ENCODE peak calls at places on chromosomes 16 and 17, in six cellular contexts. G is uterus, T is Ammon's horn, D is C1 segment of cervical spinal cord, B is iPS DF 19.7, M is naive B cell. K is an unnamed sample.

GRCh38 chr16:28067604-28068382 is 4.3 kb upstream of the GSG1L start:
- DNase-seq in M (no peak), T (no peak), G (no peak), B (no peak), D (no peak), K (no peak)

GRCh38 chr16:74073471-74073870 is 223.1 kb upstream of the PSMD7 start:
- DNase-seq in D (no peak), M (no peak), B (no peak), T (no peak), G (no peak), K (no peak)

GRCh38 chr16:77949445-77949844 is 72.9 kb upstream of the CLEC3A start:
- DNase-seq in G (no peak), B (no peak), M (no peak), D (no peak), T (no peak), K (peak; percentile 87)

GRCh38 chr16:4257646-4258556 is 14.9 kb downstream of the TFAP4 start:
- DNase-seq in B (no peak), G (no peak), M (no peak), T (no peak), D (no peak), K (no peak)

GRCh38 chr16:66419527-66419926 is 7.6 kb upstream of the BEAN1 start:
- DNase-seq in D (no peak), G (no peak), T (no peak), B (no peak), M (no peak), K (no peak)

GRCh38 chr17:28477928-28478327 is 4.5 kb downstream of the SLC13A2 start:
- DNase-seq in T (no peak), D (no peak), G (no peak), B (no peak), M (no peak), K (no peak)

GRCh38 chr17:35214631-35215273 is 20.6 kb upstream of the SLC35G3 start:
- DNase-seq in D (no peak), M (no peak), B (no peak), G (no peak), T (no peak), K (no peak)

GRCh38 chr17:48246623-48247022 is 139.1 kb downstream of the SNX11 start:
- DNase-seq in G (no peak), D (no peak), B (no peak), T (no peak), M (no peak), K (no peak)

GRCh38 chr17:79980246-79981043 is 55.2 kb downstream of the TBC1D16 start:
- DNase-seq in M (no peak), T (no peak), G (no peak), B (no peak), D (no peak), K (no peak)

GRCh38 chr17:2369551-2370210 is 31.2 kb downstream of the MNT start:
- DNase-seq in T (no peak), B (no peak), M (no peak), D (no peak), G (no peak), K (no peak)

GRCh38 chr16:14416184-14416583 is 213.9 kb downstream of the PARN start:
- DNase-seq in G (no peak), D (no peak), T (no peak), M (no peak), B (no peak), K (no peak)

GRCh38 chr17:42565523-42566214 is 1.2 kb upstream of the MLX start:
- DNase-seq in T (no peak), G (no peak), B (no peak), M (no peak), D (no peak), K (no peak)

GRCh38 chr16:8712589-8713361 is 38.4 kb downstream of the ABAT start:
- DNase-seq in B (no peak), M (no peak), T (peak; percentile 85), G (no peak), D (no peak), K (peak; percentile 88)

GRCh38 chr16:65754799-65755691 is 611.4 kb upstream of the CDH5 start:
- DNase-seq in G (peak; percentile 36), D (no peak), T (no peak), B (no peak), M (no peak), K (no peak)

GRCh38 chr17:19703106-19703775 is 13.1 kb downstream of the SLC47A2 start:
- DNase-seq in G (no peak), D (no peak), T (no peak), B (no peak), M (no peak), K (no peak)

GRCh38 chr16:86026136-86026905 is 127.4 kb downstream of the IRF8 start:
- DNase-seq in M (no peak), G (no peak), B (no peak), D (no peak), T (no peak), K (no peak)

GRCh38 chr16:86222965-86223551 is 287.3 kb upstream of the FOXF1 start:
- DNase-seq in D (no peak), T (no peak), M (no peak), G (no peak), B (no peak), K (no peak)

GRCh38 chr17:57553991-57554825 is 190.9 kb downstream of the CCDC182 start:
- DNase-seq in G (no peak), M (no peak), T (no peak), B (peak; percentile 52), D (no peak), K (no peak)

GRCh38 chr17:76461765-76462555 is 5.4 kb upstream of the AANAT start:
- DNase-seq in T (no peak), G (no peak), D (no peak), B (no peak), M (no peak), K (no peak)

GRCh38 chr17:17696871-17697633 is 15.8 kb downstream of the RAI1 start:
- DNase-seq in T (no peak), B (no peak), G (no peak), D (no peak), M (no peak), K (no peak)

GRCh38 chr17:74282587-74283370 is 8.7 kb downstream of the DNAI2 start:
- DNase-seq in B (no peak), M (no peak), T (no peak), D (no peak), G (no peak), K (no peak)

GRCh38 chr17:80942360-80943345 is 49.0 kb upstream of the CHMP6 start:
- DNase-seq in M (no peak), D (peak; percentile 75), T (peak; percentile 85), B (no peak), G (peak; percentile 97), K (peak; percentile 84)

GRCh38 chr17:51850206-51850605 is 308.3 kb downstream of the CA10 start:
- DNase-seq in D (no peak), M (no peak), G (no peak), T (no peak), B (no peak), K (peak; percentile 52)

GRCh38 chr17:82304826-82305726 is 12.3 kb downstream of the CD7 start:
- DNase-seq in M (no peak), G (no peak), T (no peak), D (no peak), B (no peak), K (no peak)

GRCh38 chr16:86569843-86570447 is 3.3 kb downstream of the FOXC2 start:
- DNase-seq in B (no peak), D (no peak), G (no peak), M (no peak), T (no peak), K (no peak)

GRCh38 chr17:2786176-2786881 is 9.9 kb upstream of the RAP1GAP2 start:
- DNase-seq in T (peak; percentile 86), B (peak; percentile 75), M (peak; percentile 91), G (no peak), D (peak; percentile 60), K (peak; percentile 90)

GRCh38 chr17:52388941-52389340 is 230.4 kb upstream of the CA10 start:
- DNase-seq in D (no peak), T (no peak), G (no peak), B (no peak), M (no peak), K (no peak)

GRCh38 chr17:82750241-82750905 is 1.5 kb upstream of the TBCD start:
- DNase-seq in G (peak; percentile 35), T (no peak), D (no peak), B (no peak), M (no peak), K (peak; percentile 19)

GRCh38 chr16:30753596-30753995 is 5.4 kb downstream of the PHKG2 start:
- DNase-seq in B (no peak), D (no peak), M (no peak), T (no peak), G (no peak), K (no peak)

GRCh38 chr16:55154261-55154660 is 169.7 kb upstream of the IRX6 start:
- DNase-seq in G (no peak), B (no peak), T (no peak), M (no peak), D (no peak), K (no peak)

GRCh38 chr17:76593338-76593737 is 7.7 kb upstream of the ST6GALNAC2 start:
- DNase-seq in B (no peak), M (no peak), G (no peak), T (no peak), D (no peak), K (no peak)

GRCh38 chr17:43562679-43563146 is 16.6 kb upstream of the ETV4 start:
- DNase-seq in G (peak; percentile 75), B (no peak), M (no peak), T (no peak), D (no peak), K (no peak)

GRCh38 chr16:86531641-86532525 is 21.6 kb downstream of the FOXF1 start:
- DNase-seq in T (no peak), B (no peak), G (no peak), M (no peak), D (no peak), K (no peak)

GRCh38 chr17:61411114-61411943 is 11.7 kb downstream of the TBX2 start:
- DNase-seq in G (peak; percentile 67), M (no peak), D (no peak), T (no peak), B (no peak), K (no peak)

GRCh38 chr17:74433421-74434121 is 1.7 kb downstream of the GPRC5C start:
- DNase-seq in G (no peak), D (peak; percentile 33), M (no peak), B (no peak), T (no peak), K (peak; percentile 51)

GRCh38 chr16:86497551-86498021 is 12.7 kb upstream of the FOXF1 start:
- DNase-seq in M (no peak), D (no peak), B (no peak), G (no peak), T (no peak), K (no peak)

GRCh38 chr17:30378191-30378796 is 433 bp upstream of the CPD start:
- DNase-seq in B (no peak), D (peak; percentile 37), G (no peak), M (no peak), T (peak; percentile 40), K (peak; percentile 29)

GRCh38 chr16:66150691-66151090 is 215.8 kb upstream of the CDH5 start:
- DNase-seq in D (no peak), T (no peak), B (no peak), G (peak; percentile 28), M (no peak), K (no peak)